ENCODE peak calls at places on chromosomes 3 and 15, in eight cellular contexts. One of them, this sample, is unnamed.

GRCh38 chr15:39391230-39391629 is 189.6 kb upstream of the THBS1 start:
- DNase-seq in AG20443: no peak
- DNase-seq in MCF 10A: peak; percentile 100
- DNase-seq in activated T-helper 1 cell treated with anti-CD3 and anti-CD28 coated beads, Interleukin-2, amount 50 U/mL, for 16 hours: no peak
- DNase-seq in CD8-positive, alpha-beta memory T cell: no peak
- DNase-seq in MG63: peak; percentile 62
- DNase-seq in EH: no peak
- DNase-seq in kidney epithelial cell: no peak
- DNase-seq in this sample: no peak

GRCh38 chr15:69493406-69493805 is 40.8 kb downstream of the RPLP1 start:
- DNase-seq in activated T-helper 1 cell treated with anti-CD3 and anti-CD28 coated beads, Interleukin-2, amount 50 U/mL, for 16 hours: no peak
- DNase-seq in CD8-positive, alpha-beta memory T cell: no peak
- DNase-seq in EH: no peak
- DNase-seq in MCF 10A: no peak
- DNase-seq in AG20443: no peak
- DNase-seq in kidney epithelial cell: no peak
- DNase-seq in MG63: no peak
- DNase-seq in this sample: no peak

GRCh38 chr3:32406481-32407408 is 15.1 kb downstream of the CMTM7 start:
- DNase-seq in activated T-helper 1 cell treated with anti-CD3 and anti-CD28 coated beads, Interleukin-2, amount 50 U/mL, for 16 hours: no peak
- DNase-seq in CD8-positive, alpha-beta memory T cell: no peak
- DNase-seq in EH: no peak
- DNase-seq in MCF 10A: peak; percentile 77
- DNase-seq in MG63: no peak
- DNase-seq in kidney epithelial cell: no peak
- DNase-seq in AG20443: no peak
- DNase-seq in this sample: no peak

GRCh38 chr15:89197503-89197971 is 23.8 kb downstream of the RLBP1 start:
- DNase-seq in CD8-positive, alpha-beta memory T cell: no peak
- DNase-seq in kidney epithelial cell: no peak
- DNase-seq in AG20443: peak; percentile 27
- DNase-seq in EH: peak; percentile 7
- DNase-seq in activated T-helper 1 cell treated with anti-CD3 and anti-CD28 coated beads, Interleukin-2, amount 50 U/mL, for 16 hours: no peak
- DNase-seq in MCF 10A: peak; percentile 46
- DNase-seq in MG63: no peak
- DNase-seq in this sample: no peak

GRCh38 chr15:74620636-74621545 is 5.3 kb downstream of the CLK3 start:
- DNase-seq in MG63: peak; percentile 81
- DNase-seq in AG20443: peak; percentile 87
- DNase-seq in activated T-helper 1 cell treated with anti-CD3 and anti-CD28 coated beads, Interleukin-2, amount 50 U/mL, for 16 hours: peak; percentile 61
- DNase-seq in MCF 10A: peak; percentile 88
- DNase-seq in kidney epithelial cell: no peak
- DNase-seq in EH: peak; percentile 73
- DNase-seq in CD8-positive, alpha-beta memory T cell: peak; percentile 59
- DNase-seq in this sample: no peak

GRCh38 chr3:182812123-182812522 is 18.8 kb downstream of the ATP11B start:
- DNase-seq in activated T-helper 1 cell treated with anti-CD3 and anti-CD28 coated beads, Interleukin-2, amount 50 U/mL, for 16 hours: no peak
- DNase-seq in EH: peak; percentile 32
- DNase-seq in kidney epithelial cell: no peak
- DNase-seq in AG20443: no peak
- DNase-seq in MCF 10A: no peak
- DNase-seq in CD8-positive, alpha-beta memory T cell: no peak
- DNase-seq in MG63: no peak
- DNase-seq in this sample: no peak

GRCh38 chr3:139173372-139174108 is 128.8 kb upstream of the PRR23C start:
- DNase-seq in AG20443: peak; percentile 70
- DNase-seq in kidney epithelial cell: no peak
- DNase-seq in CD8-positive, alpha-beta memory T cell: no peak
- DNase-seq in EH: peak; percentile 21
- DNase-seq in MCF 10A: peak; percentile 8
- DNase-seq in MG63: peak; percentile 68
- DNase-seq in activated T-helper 1 cell treated with anti-CD3 and anti-CD28 coated beads, Interleukin-2, amount 50 U/mL, for 16 hours: no peak
- DNase-seq in this sample: no peak

GRCh38 chr3:152460936-152461335 is 192.2 kb downstream of the MBNL1 start:
- DNase-seq in EH: no peak
- DNase-seq in CD8-positive, alpha-beta memory T cell: no peak
- DNase-seq in MG63: no peak
- DNase-seq in kidney epithelial cell: no peak
- DNase-seq in AG20443: no peak
- DNase-seq in MCF 10A: no peak
- DNase-seq in activated T-helper 1 cell treated with anti-CD3 and anti-CD28 coated beads, Interleukin-2, amount 50 U/mL, for 16 hours: no peak
- DNase-seq in this sample: peak; percentile 24

GRCh38 chr3:45906681-45907220 is 20.4 kb downstream of the CCR9 start:
- DNase-seq in CD8-positive, alpha-beta memory T cell: no peak
- DNase-seq in MCF 10A: peak; percentile 60
- DNase-seq in EH: peak; percentile 81
- DNase-seq in AG20443: peak; percentile 86
- DNase-seq in activated T-helper 1 cell treated with anti-CD3 and anti-CD28 coated beads, Interleukin-2, amount 50 U/mL, for 16 hours: no peak
- DNase-seq in kidney epithelial cell: no peak
- DNase-seq in MG63: peak; percentile 59
- DNase-seq in this sample: no peak

GRCh38 chr3:149603126-149604074 is 54.4 kb downstream of the WWTR1 start:
- DNase-seq in EH: peak; percentile 82
- DNase-seq in MCF 10A: peak; percentile 45
- DNase-seq in MG63: no peak
- DNase-seq in AG20443: peak; percentile 74
- DNase-seq in CD8-positive, alpha-beta memory T cell: no peak
- DNase-seq in activated T-helper 1 cell treated with anti-CD3 and anti-CD28 coated beads, Interleukin-2, amount 50 U/mL, for 16 hours: no peak
- DNase-seq in kidney epithelial cell: no peak
- DNase-seq in this sample: no peak

GRCh38 chr3:127539366-127540060 is 51.0 kb downstream of the TPRA1 start:
- DNase-seq in kidney epithelial cell: no peak
- DNase-seq in AG20443: no peak
- DNase-seq in MG63: no peak
- DNase-seq in MCF 10A: no peak
- DNase-seq in CD8-positive, alpha-beta memory T cell: no peak
- DNase-seq in EH: no peak
- DNase-seq in activated T-helper 1 cell treated with anti-CD3 and anti-CD28 coated beads, Interleukin-2, amount 50 U/mL, for 16 hours: no peak
- DNase-seq in this sample: no peak

GRCh38 chr15:39188930-39189329 is 391.9 kb upstream of the THBS1 start:
- DNase-seq in CD8-positive, alpha-beta memory T cell: no peak
- DNase-seq in MG63: peak; percentile 15
- DNase-seq in AG20443: peak; percentile 55
- DNase-seq in activated T-helper 1 cell treated with anti-CD3 and anti-CD28 coated beads, Interleukin-2, amount 50 U/mL, for 16 hours: no peak
- DNase-seq in kidney epithelial cell: peak; percentile 79
- DNase-seq in MCF 10A: peak; percentile 97
- DNase-seq in EH: peak; percentile 95
- DNase-seq in this sample: no peak

GRCh38 chr3:11698326-11699082 is 54.8 kb upstream of the VGLL4 start:
- DNase-seq in MG63: no peak
- DNase-seq in EH: no peak
- DNase-seq in MCF 10A: no peak
- DNase-seq in kidney epithelial cell: no peak
- DNase-seq in CD8-positive, alpha-beta memory T cell: no peak
- DNase-seq in activated T-helper 1 cell treated with anti-CD3 and anti-CD28 coated beads, Interleukin-2, amount 50 U/mL, for 16 hours: no peak
- DNase-seq in AG20443: no peak
- DNase-seq in this sample: no peak

GRCh38 chr3:51712511-51712931 is 5.7 kb downstream of the GRM2 start:
- DNase-seq in activated T-helper 1 cell treated with anti-CD3 and anti-CD28 coated beads, Interleukin-2, amount 50 U/mL, for 16 hours: no peak
- DNase-seq in MG63: no peak
- DNase-seq in CD8-positive, alpha-beta memory T cell: no peak
- DNase-seq in kidney epithelial cell: no peak
- DNase-seq in EH: no peak
- DNase-seq in MCF 10A: no peak
- DNase-seq in AG20443: peak; percentile 5
- DNase-seq in this sample: no peak

GRCh38 chr3:82011336-82011735 is 249.9 kb upstream of the GBE1 start:
- DNase-seq in EH: no peak
- DNase-seq in AG20443: no peak
- DNase-seq in MG63: no peak
- DNase-seq in activated T-helper 1 cell treated with anti-CD3 and anti-CD28 coated beads, Interleukin-2, amount 50 U/mL, for 16 hours: no peak
- DNase-seq in MCF 10A: peak; percentile 45
- DNase-seq in kidney epithelial cell: no peak
- DNase-seq in CD8-positive, alpha-beta memory T cell: no peak
- DNase-seq in this sample: no peak

GRCh38 chr3:43894176-43895049 is 203.7 kb downstream of the ABHD5 start:
- DNase-seq in CD8-positive, alpha-beta memory T cell: no peak
- DNase-seq in MCF 10A: no peak
- DNase-seq in EH: peak; percentile 61
- DNase-seq in kidney epithelial cell: no peak
- DNase-seq in AG20443: peak; percentile 92
- DNase-seq in MG63: peak; percentile 53
- DNase-seq in activated T-helper 1 cell treated with anti-CD3 and anti-CD28 coated beads, Interleukin-2, amount 50 U/mL, for 16 hours: peak; percentile 6
- DNase-seq in this sample: no peak

GRCh38 chr3:52777127-52777958 is at the start of gene ITIH1:
- DNase-seq in CD8-positive, alpha-beta memory T cell: no peak
- DNase-seq in AG20443: no peak
- DNase-seq in MCF 10A: no peak
- DNase-seq in MG63: no peak
- DNase-seq in EH: no peak
- DNase-seq in kidney epithelial cell: no peak
- DNase-seq in activated T-helper 1 cell treated with anti-CD3 and anti-CD28 coated beads, Interleukin-2, amount 50 U/mL, for 16 hours: no peak
- DNase-seq in this sample: no peak

GRCh38 chr15:49918106-49918505 is 200.9 kb downstream of the ATP8B4 start:
- DNase-seq in EH: peak; percentile 14
- DNase-seq in MG63: no peak
- DNase-seq in kidney epithelial cell: no peak
- DNase-seq in MCF 10A: peak; percentile 72
- DNase-seq in AG20443: no peak
- DNase-seq in activated T-helper 1 cell treated with anti-CD3 and anti-CD28 coated beads, Interleukin-2, amount 50 U/mL, for 16 hours: no peak
- DNase-seq in CD8-positive, alpha-beta memory T cell: no peak
- DNase-seq in this sample: peak; percentile 21

GRCh38 chr3:58237940-58238681 is 519 bp downstream of the ABHD6 start:
- DNase-seq in kidney epithelial cell: no peak
- DNase-seq in MCF 10A: no peak
- DNase-seq in MG63: peak; percentile 43
- DNase-seq in EH: no peak
- DNase-seq in activated T-helper 1 cell treated with anti-CD3 and anti-CD28 coated beads, Interleukin-2, amount 50 U/mL, for 16 hours: peak; percentile 8
- DNase-seq in AG20443: no peak
- DNase-seq in CD8-positive, alpha-beta memory T cell: peak; percentile 24
- DNase-seq in this sample: no peak

GRCh38 chr15:98923159-98923558 is 84.4 kb downstream of the PGPEP1L start:
- DNase-seq in EH: no peak
- DNase-seq in CD8-positive, alpha-beta memory T cell: no peak
- DNase-seq in activated T-helper 1 cell treated with anti-CD3 and anti-CD28 coated beads, Interleukin-2, amount 50 U/mL, for 16 hours: no peak
- DNase-seq in AG20443: no peak
- DNase-seq in MG63: no peak
- DNase-seq in kidney epithelial cell: no peak
- DNase-seq in MCF 10A: no peak
- DNase-seq in this sample: no peak

GRCh38 chr15:47708116-47708515 is 9.2 kb upstream of the SEMA6D start:
- DNase-seq in EH: no peak
- DNase-seq in activated T-helper 1 cell treated with anti-CD3 and anti-CD28 coated beads, Interleukin-2, amount 50 U/mL, for 16 hours: no peak
- DNase-seq in kidney epithelial cell: no peak
- DNase-seq in MCF 10A: no peak
- DNase-seq in CD8-positive, alpha-beta memory T cell: no peak
- DNase-seq in MG63: no peak
- DNase-seq in AG20443: no peak
- DNase-seq in this sample: no peak

GRCh38 chr15:26015516-26015915 is 152.4 kb upstream of the ATP10A start:
- DNase-seq in kidney epithelial cell: no peak
- DNase-seq in MCF 10A: no peak
- DNase-seq in activated T-helper 1 cell treated with anti-CD3 and anti-CD28 coated beads, Interleukin-2, amount 50 U/mL, for 16 hours: no peak
- DNase-seq in EH: no peak
- DNase-seq in MG63: no peak
- DNase-seq in AG20443: no peak
- DNase-seq in CD8-positive, alpha-beta memory T cell: no peak
- DNase-seq in this sample: no peak

GRCh38 chr3:155065537-155065936 is 14.6 kb upstream of the MME start:
- DNase-seq in kidney epithelial cell: peak; percentile 64
- DNase-seq in activated T-helper 1 cell treated with anti-CD3 and anti-CD28 coated beads, Interleukin-2, amount 50 U/mL, for 16 hours: no peak
- DNase-seq in MCF 10A: peak; percentile 87
- DNase-seq in CD8-positive, alpha-beta memory T cell: no peak
- DNase-seq in MG63: peak; percentile 46
- DNase-seq in AG20443: peak; percentile 46
- DNase-seq in EH: peak; percentile 87
- DNase-seq in this sample: no peak